ENCODE peak calls at places on chromosomes 5 and 9, in ten cellular contexts. W is NCI-H1092; X is GDM1; B is cardiac muscle cell; Y is hippocampal formation; V is CD4-positive, alpha-beta T cell; R is left cardiac atrium; G is NCI-H774; P is NCI-H2171 treated with DMSO at 0.1 percent for 48 hours; I is HT-29. F is an unnamed sample.

GRCh38 chr9:130305381-130305780 is 39.8 kb downstream of the HMCN2 start:
- DNase-seq in W (no peak), X (no peak), B (peak), Y (no peak), V (no peak), R (no peak), G (no peak), P (no peak), I (no peak), F (no peak)

GRCh38 chr9:35397216-35397698 is 92.7 kb upstream of the RUSC2 start:
- DNase-seq in W (no peak), X (no peak), B (no peak), Y (no peak), V (no peak), R (no peak), G (no peak), P (no peak), I (no peak), F (no peak)

GRCh38 chr5:77133061-77133758 is 46.1 kb upstream of the ZBED3 start:
- DNase-seq in W (no peak), X (no peak), B (peak), Y (peak), V (no peak), R (peak), G (no peak), P (no peak), I (no peak), F (no peak)

GRCh38 chr5:39231705-39232525 is 12.6 kb upstream of the FYB1 start:
- DNase-seq in W (no peak), X (no peak), B (peak), Y (no peak), V (no peak), R (no peak), G (no peak), P (no peak), I (peak), F (no peak)

GRCh38 chr5:45132972-45133371 is 324.2 kb downstream of the MRPS30 start:
- DNase-seq in W (no peak), X (no peak), B (no peak), Y (no peak), V (no peak), R (no peak), G (no peak), P (no peak), I (no peak), F (no peak)

GRCh38 chr5:156883316-156883875 is 33.3 kb downstream of the PPP1R2B start:
- DNase-seq in W (no peak), X (no peak), B (no peak), Y (no peak), V (no peak), R (no peak), G (no peak), P (no peak), I (no peak), F (no peak)

GRCh38 chr5:127878174-127878750 is 175.1 kb downstream of the CCDC192 start:
- DNase-seq in W (no peak), X (peak), B (peak), Y (no peak), V (no peak), R (peak), G (peak), P (peak), I (peak), F (no peak)

GRCh38 chr9:24413651-24414050 is 132.0 kb downstream of the IZUMO3 start:
- DNase-seq in W (no peak), X (no peak), B (peak), Y (no peak), V (no peak), R (no peak), G (no peak), P (no peak), I (no peak), F (no peak)

GRCh38 chr9:33211695-33212393 is 28.1 kb upstream of the SPINK4 start:
- DNase-seq in W (no peak), X (no peak), B (peak), Y (no peak), V (no peak), R (no peak), G (no peak), P (peak), I (peak), F (peak)

GRCh38 chr5:158899792-158900191 is 199.9 kb downstream of the EBF1 start:
- DNase-seq in W (no peak), X (no peak), B (peak), Y (no peak), V (no peak), R (peak), G (no peak), P (peak), I (no peak), F (no peak)

GRCh38 chr9:92612292-92612691 is 57.6 kb downstream of the IPPK start:
- DNase-seq in W (no peak), X (no peak), B (no peak), Y (no peak), V (no peak), R (no peak), G (no peak), P (no peak), I (no peak), F (no peak)

GRCh38 chr9:4969130-4969529 is 15.9 kb upstream of the JAK2 start:
- DNase-seq in W (no peak), X (no peak), B (no peak), Y (no peak), V (no peak), R (no peak), G (no peak), P (no peak), I (no peak), F (no peak)

GRCh38 chr5:82334856-82335255 is 56.7 kb upstream of the RPS23 start:
- DNase-seq in W (no peak), X (no peak), B (peak), Y (no peak), V (no peak), R (no peak), G (no peak), P (no peak), I (no peak), F (no peak)

GRCh38 chr9:128552744-128553221 is 396 bp downstream of the SPTAN1 start:
- DNase-seq in W (peak), X (peak), B (peak), Y (peak), V (peak), R (peak), G (peak), P (peak), I (no peak), F (no peak)

GRCh38 chr5:140555747-140556312 is 1.4 kb downstream of the SRA1 start:
- DNase-seq in W (no peak), X (no peak), B (no peak), Y (no peak), V (no peak), R (no peak), G (no peak), P (no peak), I (no peak), F (no peak)

GRCh38 chr9:132412089-132412488 is 2.1 kb downstream of the CFAP77 start:
- DNase-seq in W (no peak), X (no peak), B (peak), Y (no peak), V (no peak), R (no peak), G (peak), P (peak), I (no peak), F (no peak)

GRCh38 chr9:123318961-123319421 is 37.0 kb upstream of the CRB2 start:
- DNase-seq in W (no peak), X (no peak), B (peak), Y (peak), V (no peak), R (no peak), G (no peak), P (no peak), I (no peak), F (no peak)

GRCh38 chr5:28301676-28302075 is 1263.3 kb upstream of the CDH9 start:
- DNase-seq in W (no peak), X (no peak), B (peak), Y (no peak), V (no peak), R (no peak), G (no peak), P (no peak), I (peak), F (no peak)

GRCh38 chr5:79774171-79774854 is 84.7 kb downstream of the CMYA5 start:
- DNase-seq in W (no peak), X (no peak), B (peak), Y (no peak), V (no peak), R (no peak), G (no peak), P (no peak), I (peak), F (no peak)

GRCh38 chr5:138632900-138633489 is 57.8 kb upstream of the HSPA9 start:
- DNase-seq in W (no peak), X (peak), B (peak), Y (peak), V (no peak), R (peak), G (peak), P (no peak), I (peak), F (peak)

GRCh38 chr5:40828690-40829661 is 6.0 kb downstream of the RPL37 start:
- DNase-seq in W (no peak), X (no peak), B (no peak), Y (no peak), V (no peak), R (no peak), G (no peak), P (no peak), I (peak), F (no peak)

GRCh38 chr9:764105-764524 is 77.4 kb upstream of the DMRT1 start:
- DNase-seq in W (peak), X (peak), B (peak), Y (peak), V (no peak), R (peak), G (peak), P (peak), I (peak), F (peak)

GRCh38 chr5:125317546-125317995 is 571.1 kb upstream of the ZNF608 start:
- DNase-seq in W (peak), X (no peak), B (no peak), Y (no peak), V (no peak), R (no peak), G (peak), P (peak), I (peak), F (no peak)

GRCh38 chr9:34097865-34098264 is 28.6 kb downstream of the DCAF12 start:
- DNase-seq in W (no peak), X (no peak), B (no peak), Y (no peak), V (no peak), R (no peak), G (no peak), P (no peak), I (no peak), F (no peak)

GRCh38 chr5:81971086-81971693 is 633 bp upstream of the ATG10 start:
- DNase-seq in W (no peak), X (no peak), B (peak), Y (no peak), V (no peak), R (no peak), G (peak), P (peak), I (peak), F (no peak)

GRCh38 chr5:34499001-34499734 is 157.0 kb upstream of the RAI14 start:
- DNase-seq in W (no peak), X (no peak), B (peak), Y (no peak), V (no peak), R (no peak), G (no peak), P (no peak), I (no peak), F (no peak)

GRCh38 chr5:66958126-66958983 is 238.2 kb downstream of the CD180 start:
- DNase-seq in W (no peak), X (no peak), B (peak), Y (no peak), V (no peak), R (no peak), G (no peak), P (no peak), I (no peak), F (no peak)

GRCh38 chr9:91180240-91180929 is 181.3 kb downstream of the AUH start:
- DNase-seq in W (no peak), X (no peak), B (no peak), Y (no peak), V (no peak), R (no peak), G (no peak), P (no peak), I (no peak), F (peak)

GRCh38 chr5:17314907-17315471 is 97.6 kb downstream of the BASP1 start:
- DNase-seq in W (no peak), X (no peak), B (peak), Y (no peak), V (no peak), R (no peak), G (peak), P (peak), I (no peak), F (no peak)

GRCh38 chr9:128927731-128928411 is 7.1 kb downstream of the PHYHD1 start:
- DNase-seq in W (peak), X (no peak), B (peak), Y (no peak), V (peak), R (peak), G (peak), P (peak), I (peak), F (peak)

GRCh38 chr9:125631391-125632085 is 75.5 kb downstream of the MAPKAP1 start:
- DNase-seq in W (peak), X (peak), B (peak), Y (no peak), V (no peak), R (no peak), G (peak), P (no peak), I (peak), F (no peak)